ENCODE peak calls at places on chromosome 5, in nine cellular contexts. M is activated T-cell treated with anti-CD3 and anti-CD28 coated beads for 24 hours, K is RPMI8226, Y is globus pallidus, I is type B pancreatic cell, N is stomach, L is frontal cortex, V is lower leg skin, G is AG08395. J is an unnamed sample.

GRCh38 chr5:73417307-73418035 is 31.1 kb downstream of the FOXD1 start:
- DNase-seq in L (no peak), I (no peak), Y (peak), V (no peak), N (no peak), K (peak), M (no peak), G (no peak), J (no peak)

GRCh38 chr5:32147236-32147635 is 26.9 kb downstream of the GOLPH3 start:
- DNase-seq in G (no peak), N (no peak), Y (no peak), K (no peak), I (no peak), M (no peak), L (no peak), V (no peak), J (peak)

GRCh38 chr5:140189977-140190867 is 15.2 kb downstream of the CYSTM1 start:
- DNase-seq in Y (no peak), N (no peak), I (no peak), K (no peak), M (no peak), V (no peak), G (peak), L (peak), J (no peak)

GRCh38 chr5:14296533-14297331 is 153.6 kb downstream of the TRIO start:
- DNase-seq in L (peak), M (no peak), V (no peak), I (no peak), N (no peak), Y (peak), K (no peak), G (peak), J (no peak)

GRCh38 chr5:58868931-58869330 is 286.1 kb downstream of the RAB3C start:
- DNase-seq in I (no peak), Y (no peak), G (no peak), L (no peak), N (no peak), K (no peak), M (no peak), V (no peak), J (no peak)

GRCh38 chr5:168978015-168978414 is 322.9 kb downstream of the SLIT3 start:
- DNase-seq in V (no peak), I (no peak), N (no peak), L (no peak), K (no peak), G (peak), Y (no peak), M (no peak), J (no peak)

GRCh38 chr5:77356740-77357139 is 135.4 kb downstream of the WDR41 start:
- DNase-seq in M (peak), V (no peak), K (peak), I (no peak), N (no peak), Y (no peak), L (no peak), G (peak), J (no peak)

GRCh38 chr5:145925803-145926202 is 10.6 kb upstream of the SH3RF2 start:
- DNase-seq in M (no peak), K (no peak), I (no peak), Y (no peak), L (no peak), G (no peak), V (no peak), N (no peak), J (no peak)

GRCh38 chr5:31220968-31221367 is 27.5 kb downstream of the CDH6 start:
- DNase-seq in Y (no peak), N (peak), M (no peak), I (no peak), L (no peak), K (no peak), V (no peak), G (no peak), J (no peak)

GRCh38 chr5:147743686-147744332 is 38.7 kb downstream of the JAKMIP2 start:
- DNase-seq in V (no peak), I (no peak), K (peak), M (no peak), L (no peak), N (no peak), Y (peak), G (no peak), J (no peak)

GRCh38 chr5:143235423-143235822 is 168.1 kb downstream of the NR3C1 start:
- DNase-seq in V (peak), I (no peak), N (no peak), G (peak), L (no peak), Y (no peak), M (no peak), K (no peak), J (no peak)

GRCh38 chr5:65142511-65143011 is 339.2 kb downstream of the ADAMTS6 start:
- DNase-seq in L (no peak), M (no peak), Y (no peak), G (peak), N (no peak), I (no peak), K (no peak), V (no peak), J (no peak)

GRCh38 chr5:120073722-120074121 is 390.4 kb upstream of the PRR16 start:
- DNase-seq in M (no peak), L (no peak), N (no peak), V (no peak), K (no peak), G (no peak), I (no peak), Y (no peak), J (no peak)

GRCh38 chr5:170006016-170006415 is 25.7 kb upstream of the INSYN2B start:
- DNase-seq in I (no peak), N (no peak), L (no peak), K (no peak), G (no peak), V (no peak), Y (no peak), M (no peak), J (no peak)

GRCh38 chr5:147735621-147736125 is 46.9 kb downstream of the JAKMIP2 start:
- DNase-seq in I (no peak), V (no peak), G (no peak), N (no peak), L (no peak), M (no peak), Y (no peak), K (no peak), J (no peak)

GRCh38 chr5:126814721-126815404 is 37.9 kb downstream of the LMNB1 start:
- DNase-seq in I (no peak), L (no peak), V (no peak), M (no peak), G (no peak), Y (no peak), K (no peak), N (no peak), J (no peak)

GRCh38 chr5:8730194-8730593 is 815.7 kb downstream of the SEMA5A start:
- DNase-seq in L (no peak), V (no peak), K (no peak), G (peak), I (no peak), M (no peak), Y (no peak), N (no peak), J (no peak)

GRCh38 chr5:172007153-172007794 is 836 bp upstream of the FBXW11 start:
- DNase-seq in N (no peak), G (no peak), V (no peak), M (no peak), Y (no peak), K (peak), I (no peak), L (no peak), J (peak)

GRCh38 chr5:22896155-22896554 is 43.0 kb upstream of the CDH12 start:
- DNase-seq in L (no peak), I (no peak), K (no peak), V (no peak), N (no peak), Y (no peak), G (no peak), M (no peak), J (no peak)

GRCh38 chr5:55638455-55638854 is 73.7 kb downstream of the SLC38A9 start:
- DNase-seq in K (no peak), L (no peak), V (no peak), N (no peak), I (no peak), G (no peak), Y (no peak), M (no peak), J (no peak)

GRCh38 chr5:157903117-157903450 is 44.1 kb upstream of the CLINT1 start:
- DNase-seq in Y (no peak), N (no peak), G (peak), K (no peak), I (no peak), M (no peak), L (no peak), V (no peak), J (no peak)

GRCh38 chr5:42985129-42986037 is 54.7 kb downstream of the ANXA2R start:
- DNase-seq in M (no peak), G (peak), K (no peak), L (no peak), V (no peak), I (no peak), N (no peak), Y (no peak), J (no peak)

GRCh38 chr5:2140501-2140900 is 257.8 kb upstream of the IRX4 start:
- DNase-seq in L (no peak), I (no peak), M (no peak), G (no peak), K (no peak), V (no peak), N (no peak), Y (no peak), J (no peak)

GRCh38 chr5:135225856-135226560 is 173.0 kb downstream of the MACROH2A1 start:
- DNase-seq in K (no peak), M (no peak), Y (no peak), G (no peak), N (no peak), I (no peak), L (no peak), V (no peak), J (no peak)

GRCh38 chr5:115460476-115460875 is 84.1 kb downstream of the FEM1C start:
- DNase-seq in L (no peak), Y (no peak), M (no peak), I (no peak), N (peak), K (no peak), V (no peak), G (peak), J (peak)

GRCh38 chr5:78009937-78010527 is 233.9 kb upstream of the TBCA start:
- DNase-seq in V (no peak), M (no peak), Y (no peak), G (peak), N (no peak), I (no peak), K (no peak), L (no peak), J (no peak)

GRCh38 chr5:99104538-99105132 is 175.8 kb upstream of the CHD1 start:
- DNase-seq in L (peak), M (no peak), K (peak), V (no peak), Y (peak), I (no peak), G (peak), N (no peak), J (no peak)

GRCh38 chr5:181160-181559 is 10.1 kb upstream of the LRRC14B start:
- DNase-seq in L (no peak), M (no peak), I (no peak), Y (no peak), V (no peak), K (no peak), G (no peak), N (no peak), J (no peak)

GRCh38 chr5:459562-460412 is 16.8 kb downstream of the EXOC3 start:
- DNase-seq in V (no peak), K (no peak), L (no peak), I (no peak), Y (no peak), M (no peak), G (no peak), N (no peak), J (no peak)

GRCh38 chr5:126947146-126948010 is 83.0 kb downstream of the MARCHF3 start:
- DNase-seq in Y (no peak), L (no peak), M (no peak), G (no peak), I (no peak), N (no peak), V (no peak), K (no peak), J (no peak)

GRCh38 chr5:113380299-113381014 is 54.3 kb downstream of the TSSK1B start:
- DNase-seq in L (no peak), G (no peak), Y (no peak), K (no peak), N (no peak), I (no peak), V (no peak), M (no peak), J (peak)

GRCh38 chr5:58156354-58156753 is 303.5 kb downstream of the PLK2 start:
- DNase-seq in K (no peak), V (no peak), Y (no peak), I (no peak), G (peak), M (no peak), N (no peak), L (peak), J (no peak)

GRCh38 chr5:3594514-3595101 is 1.0 kb upstream of the IRX1 start:
- DNase-seq in L (no peak), V (no peak), I (no peak), G (no peak), Y (peak), K (no peak), M (no peak), N (no peak), J (no peak)

GRCh38 chr5:134524826-134525686 is at the start of gene JADE2:
- DNase-seq in G (peak), Y (peak), L (peak), I (no peak), V (peak), K (peak), M (peak), N (peak), J (peak)

GRCh38 chr5:57696906-57697590 is 214.4 kb upstream of the ACTBL2 start:
- DNase-seq in M (no peak), Y (peak), V (no peak), K (no peak), N (no peak), L (no peak), I (no peak), G (no peak), J (no peak)

GRCh38 chr5:52007230-52007858 is 624.1 kb downstream of the ISL1 start:
- DNase-seq in K (peak), V (no peak), M (no peak), I (no peak), G (peak), N (no peak), L (no peak), Y (peak), J (peak)